ENCODE peak calls at places on chromosomes 13 and 19, in seven cellular contexts. N is CD4-positive, alpha-beta T cell; G is thoracic aorta; L is spleen; R is kidney; S is RWPE1; D is epithelial cell of proximal tubule. Y is an unnamed sample.

GRCh38 chr13:29483211-29483610 is 112.3 kb downstream of the SLC7A1 start:
- DNase-seq in N (no peak), G (no peak), L (peak; percentile 51), R (peak; percentile 90), S (no peak), D (no peak), Y (no peak)

GRCh38 chr19:1060689-1061088 is 6.3 kb upstream of the ARHGAP45 start:
- DNase-seq in N (no peak), G (no peak), L (peak; percentile 67), R (no peak), S (no peak), D (no peak), Y (no peak)

GRCh38 chr13:25901460-25902376 is 150.1 kb downstream of the SHISA2 start:
- DNase-seq in N (no peak), G (no peak), L (no peak), R (no peak), S (peak; percentile 92), D (peak; percentile 43), Y (no peak)

GRCh38 chr13:70218618-70219017 is 110.4 kb upstream of the KLHL1 start:
- DNase-seq in N (no peak), G (no peak), L (no peak), R (no peak), S (no peak), D (no peak), Y (no peak)

GRCh38 chr19:51407631-51408131 is 9.8 kb downstream of the SIGLEC10 start:
- DNase-seq in N (no peak), G (no peak), L (peak; percentile 51), R (peak; percentile 3), S (peak; percentile 39), D (no peak), Y (no peak)

GRCh38 chr13:66367356-66367755 is 862.8 kb downstream of the PCDH9 start:
- DNase-seq in N (no peak), G (no peak), L (no peak), R (no peak), S (no peak), D (no peak), Y (no peak)

GRCh38 chr13:45974500-45974899 is 78.0 kb downstream of the ZC3H13 start:
- DNase-seq in N (no peak), G (no peak), L (no peak), R (no peak), S (peak; percentile 4), D (no peak), Y (no peak)

GRCh38 chr13:81781471-81781870 is 1440.5 kb upstream of the SPRY2 start:
- DNase-seq in N (no peak), G (no peak), L (no peak), R (no peak), S (no peak), D (no peak), Y (no peak)

GRCh38 chr13:51998723-51999471 is 12.4 kb downstream of the ATP7B start:
- DNase-seq in N (no peak), G (no peak), L (no peak), R (no peak), S (no peak), D (no peak), Y (no peak)

GRCh38 chr19:38337360-38337653 is 1.7 kb downstream of the CATSPERG start:
- DNase-seq in N (no peak), G (no peak), L (no peak), R (no peak), S (no peak), D (no peak), Y (no peak)

GRCh38 chr19:6970478-6970877 is 50.8 kb downstream of the MBD3L2B start:
- DNase-seq in N (no peak), G (no peak), L (no peak), R (no peak), S (no peak), D (no peak), Y (no peak)

GRCh38 chr13:99909836-99910619 is 61.5 kb downstream of the ZIC5 start:
- DNase-seq in N (no peak), G (no peak), L (no peak), R (no peak), S (no peak), D (no peak), Y (no peak)

GRCh38 chr19:47111682-47112165 is 1.9 kb downstream of the ZC3H4 start:
- DNase-seq in N (no peak), G (no peak), L (no peak), R (no peak), S (no peak), D (no peak), Y (no peak)

GRCh38 chr19:5171711-5172110 is 168.9 kb downstream of the PTPRS start:
- DNase-seq in N (no peak), G (no peak), L (no peak), R (peak; percentile 17), S (no peak), D (no peak), Y (no peak)

GRCh38 chr13:99067160-99067985 is 89.5 kb upstream of the DOCK9 start:
- DNase-seq in N (no peak), G (no peak), L (no peak), R (no peak), S (peak; percentile 84), D (peak; percentile 68), Y (no peak)

GRCh38 chr19:42214810-42215209 is 2.7 kb downstream of the DEDD2 start:
- DNase-seq in N (no peak), G (no peak), L (no peak), R (no peak), S (no peak), D (no peak), Y (no peak)

GRCh38 chr19:33798701-33799111 is 2.0 kb downstream of the KCTD15 start:
- DNase-seq in N (no peak), G (no peak), L (no peak), R (no peak), S (no peak), D (no peak), Y (peak; percentile 18)

GRCh38 chr19:4064551-4065260 is 2.0 kb downstream of the ZBTB7A start:
- DNase-seq in N (peak; percentile 36), G (no peak), L (peak; percentile 93), R (peak; percentile 91), S (no peak), D (no peak), Y (peak; percentile 47)

GRCh38 chr13:51935326-51936171 is 73.8 kb downstream of the CCDC70 start:
- DNase-seq in N (no peak), G (no peak), L (no peak), R (no peak), S (peak; percentile 20), D (no peak), Y (peak; percentile 55)

GRCh38 chr19:46859637-46860124 is 1.1 kb upstream of the ARHGAP35 start:
- DNase-seq in N (no peak), G (no peak), L (no peak), R (peak; percentile 93), S (no peak), D (no peak), Y (no peak)

GRCh38 chr19:20503536-20503935 is 62.0 kb downstream of the ZNF737 start:
- DNase-seq in N (no peak), G (no peak), L (no peak), R (no peak), S (peak; percentile 1), D (no peak), Y (no peak)

GRCh38 chr13:98105929-98106336 is 37.0 kb upstream of the FARP1 start:
- DNase-seq in N (no peak), G (no peak), L (no peak), R (no peak), S (no peak), D (no peak), Y (no peak)

GRCh38 chr13:80132741-80133601 is 208.0 kb downstream of the SPRY2 start:
- DNase-seq in N (no peak), G (peak; percentile 38), L (no peak), R (peak; percentile 77), S (no peak), D (no peak), Y (no peak)

GRCh38 chr13:32206097-32206740 is 108.9 kb downstream of the ZAR1L start:
- DNase-seq in N (no peak), G (no peak), L (no peak), R (no peak), S (no peak), D (no peak), Y (no peak)

GRCh38 chr19:16566161-16566560 is 6.1 kb downstream of the SLC35E1 start:
- DNase-seq in N (peak; percentile 76), G (no peak), L (peak; percentile 90), R (peak; percentile 81), S (no peak), D (no peak), Y (no peak)

GRCh38 chr13:20188649-20189553 is 3.8 kb downstream of the GJB2 start:
- DNase-seq in N (no peak), G (no peak), L (no peak), R (peak; percentile 66), S (no peak), D (no peak), Y (no peak)
- TF ChIP-seq CTCF in N (no peak), G (no peak), L (no peak), R (no peak), S (no peak), D (no peak), Y (peak; percentile 37)

DNA sequence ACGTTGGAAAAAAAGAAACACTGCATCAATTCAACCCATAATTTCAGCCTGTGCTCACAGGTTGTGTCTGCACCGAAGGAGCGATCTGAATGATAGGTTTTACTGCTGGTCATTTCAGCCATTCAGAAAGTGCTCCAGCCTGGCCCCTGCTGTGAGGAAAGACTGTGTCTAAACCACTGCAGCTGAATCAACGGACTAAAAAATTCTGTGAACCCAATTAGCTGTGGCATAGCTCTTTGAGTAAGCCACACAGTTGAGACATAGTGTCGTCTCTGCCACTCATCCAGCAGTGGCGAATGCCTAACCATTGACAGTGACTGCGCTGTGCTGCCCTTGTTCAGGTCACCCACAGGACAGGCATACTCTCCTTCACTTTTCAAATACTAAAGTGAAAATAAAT is 179.8 kb downstream of the COG6 start:
- DNase-seq in N (no peak), G (no peak), L (no peak), R (no peak), S (no peak), D (no peak), Y (no peak)
- TF ChIP-seq CTCF in N (no peak), G (no peak), L (no peak), R (no peak), S (no peak), D (no peak), Y (no peak)

DNA sequence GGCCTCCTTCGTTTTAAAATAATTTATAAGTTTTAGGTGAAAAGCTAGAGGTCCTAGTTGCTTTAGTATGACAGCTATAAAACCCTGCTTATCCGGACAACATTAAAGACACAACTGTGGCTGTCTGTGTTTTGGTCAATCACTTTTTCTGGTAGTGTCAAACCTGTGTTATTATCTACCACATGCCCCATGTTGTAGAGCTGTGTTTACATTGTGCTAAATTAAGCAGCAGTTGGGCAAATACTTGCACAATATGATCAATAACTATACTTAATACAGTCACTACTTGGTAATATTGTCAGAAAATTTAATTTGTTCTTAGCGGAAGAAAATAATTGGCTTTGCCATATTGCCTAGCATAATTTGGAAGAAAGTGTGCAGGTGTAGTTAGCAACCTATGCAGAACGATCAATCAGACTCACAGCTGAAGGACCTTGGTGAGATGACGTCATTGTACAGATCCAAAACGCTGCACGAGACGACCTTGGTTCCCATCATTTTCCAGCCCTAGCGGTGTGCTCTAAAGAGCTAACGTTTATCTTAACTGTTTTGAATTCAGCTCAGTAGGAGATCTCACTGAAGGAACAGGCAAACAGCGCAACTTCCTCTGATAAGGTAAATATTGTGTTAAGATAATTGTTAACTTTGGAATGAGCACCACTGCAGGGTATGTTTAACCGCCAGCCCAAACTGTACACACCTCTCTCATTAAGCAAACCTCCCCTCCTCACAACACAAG is 476.6 kb downstream of the IRS2 start:
- DNase-seq in N (no peak), G (no peak), L (no peak), R (no peak), S (no peak), D (no peak), Y (no peak)
- TF ChIP-seq CTCF in N (no peak), G (no peak), L (no peak), R (no peak), S (no peak), D (no peak), Y (no peak)

GRCh38 chr19:29668746-29669609 is 3.7 kb downstream of the PLEKHF1 start:
- DNase-seq in N (no peak), G (no peak), L (peak; percentile 78), R (no peak), S (no peak), D (no peak), Y (no peak)
- TF ChIP-seq CTCF in N (no peak), G (no peak), L (no peak), R (no peak), S (no peak), D (peak; percentile 45), Y (no peak)

Y was measured in endothelial cell.